ENCODE peak calls at places on chromosome 7, in four cellular contexts. One of them, this sample, is unnamed.

GRCh38 chr7:101936612-101937231 is 119.3 kb downstream of the CUX1 start:
- DNase-seq in IMR-90: peak
- DNase-seq in K562: no peak
- DNase-seq in GM12878: no peak
- DNase-seq in this sample: peak

GRCh38 chr7:2037805-2038635 is 194.7 kb downstream of the MAD1L1 start:
- DNase-seq in IMR-90: peak
- DNase-seq in K562: no peak
- DNase-seq in GM12878: peak
- DNase-seq in this sample: peak

GRCh38 chr7:137930616-137931015 is 71.3 kb downstream of the CREB3L2 start:
- DNase-seq in IMR-90: peak
- DNase-seq in K562: no peak
- DNase-seq in GM12878: no peak
- DNase-seq in this sample: peak

GRCh38 chr7:39651262-39651661 is 27.9 kb downstream of the RALA start:
- DNase-seq in IMR-90: peak
- DNase-seq in K562: no peak
- DNase-seq in GM12878: no peak
- DNase-seq in this sample: no peak

GRCh38 chr7:100573691-100574361 is at the start of gene SAP25:
- DNase-seq in IMR-90: no peak
- DNase-seq in K562: no peak
- DNase-seq in GM12878: no peak
- DNase-seq in this sample: no peak

GRCh38 chr7:30162133-30162532 is 27.3 kb downstream of the MTURN start:
- DNase-seq in IMR-90: no peak
- DNase-seq in K562: no peak
- DNase-seq in GM12878: no peak
- DNase-seq in this sample: no peak

GRCh38 chr7:28793383-28793782 is 164.7 kb downstream of the TRIL start:
- DNase-seq in IMR-90: no peak
- DNase-seq in K562: no peak
- DNase-seq in GM12878: no peak
- DNase-seq in this sample: no peak

GRCh38 chr7:69772699-69773436 is 174.6 kb downstream of the AUTS2 start:
- DNase-seq in IMR-90: no peak
- DNase-seq in K562: no peak
- DNase-seq in GM12878: no peak
- DNase-seq in this sample: no peak

GRCh38 chr7:109793-110556 is 82.4 kb upstream of the FAM20C start:
- DNase-seq in IMR-90: no peak
- DNase-seq in K562: no peak
- DNase-seq in GM12878: no peak
- DNase-seq in this sample: no peak

GRCh38 chr7:49980414-49980813 is 112.6 kb downstream of the ZPBP start:
- DNase-seq in IMR-90: no peak
- DNase-seq in K562: no peak
- DNase-seq in GM12878: no peak
- DNase-seq in this sample: no peak

GRCh38 chr7:6649241-6649961 is 12.3 kb downstream of the ZNF316 start:
- DNase-seq in IMR-90: no peak
- DNase-seq in K562: peak
- DNase-seq in GM12878: no peak
- DNase-seq in this sample: no peak

GRCh38 chr7:20651960-20652544 is 36.6 kb downstream of the ABCB5 start:
- DNase-seq in IMR-90: no peak
- DNase-seq in K562: peak
- DNase-seq in GM12878: no peak
- DNase-seq in this sample: peak

GRCh38 chr7:20440472-20441105 is 109.9 kb downstream of the ITGB8 start:
- DNase-seq in IMR-90: peak
- DNase-seq in K562: peak
- DNase-seq in GM12878: no peak
- DNase-seq in this sample: peak

GRCh38 chr7:30906520-30907240 is 5.0 kb upstream of the AQP1 start:
- DNase-seq in IMR-90: peak
- DNase-seq in K562: no peak
- DNase-seq in GM12878: no peak
- DNase-seq in this sample: no peak

GRCh38 chr7:135758531-135758932 is 9.9 kb upstream of the FAM180A start:
- DNase-seq in IMR-90: peak
- DNase-seq in K562: no peak
- DNase-seq in GM12878: no peak
- DNase-seq in this sample: peak

GRCh38 chr7:114922652-114923402 is 933 bp downstream of the MDFIC start:
- DNase-seq in IMR-90: peak
- DNase-seq in K562: no peak
- DNase-seq in GM12878: no peak
- DNase-seq in this sample: peak

GRCh38 chr7:55165176-55165861 is 146.5 kb downstream of the EGFR start:
- DNase-seq in IMR-90: no peak
- DNase-seq in K562: no peak
- DNase-seq in GM12878: no peak
- DNase-seq in this sample: no peak

GRCh38 chr7:69318794-69319193 is 279.5 kb upstream of the AUTS2 start:
- DNase-seq in IMR-90: no peak
- DNase-seq in K562: no peak
- DNase-seq in GM12878: no peak
- DNase-seq in this sample: no peak

GRCh38 chr7:28748934-28749584 is 209.1 kb downstream of the TRIL start:
- DNase-seq in IMR-90: peak
- DNase-seq in K562: no peak
- DNase-seq in GM12878: no peak
- DNase-seq in this sample: peak

GRCh38 chr7:74306737-74307469 is 17.7 kb downstream of the CLIP2 start:
- DNase-seq in IMR-90: peak
- DNase-seq in K562: peak
- DNase-seq in GM12878: no peak
- DNase-seq in this sample: peak

GRCh38 chr7:47552631-47553030 is 29.3 kb downstream of the TNS3 start:
- DNase-seq in IMR-90: peak
- DNase-seq in K562: no peak
- DNase-seq in GM12878: peak
- DNase-seq in this sample: no peak

GRCh38 chr7:95298091-95298490 is 26.2 kb downstream of the PON1 start:
- DNase-seq in IMR-90: no peak
- DNase-seq in K562: no peak
- DNase-seq in GM12878: no peak
- DNase-seq in this sample: no peak

GRCh38 chr7:5692112-5692844 is 89.2 kb downstream of the RNF216 start:
- DNase-seq in IMR-90: peak
- DNase-seq in K562: no peak
- DNase-seq in GM12878: no peak
- DNase-seq in this sample: peak

GRCh38 chr7:121752706-121753105 is 120.3 kb upstream of the PTPRZ1 start:
- DNase-seq in IMR-90: peak
- DNase-seq in K562: no peak
- DNase-seq in GM12878: no peak
- DNase-seq in this sample: no peak

GRCh38 chr7:38299275-38299931 is 26.0 kb upstream of the TARP start:
- DNase-seq in IMR-90: no peak
- DNase-seq in K562: no peak
- DNase-seq in GM12878: no peak
- DNase-seq in this sample: no peak

DNA sequence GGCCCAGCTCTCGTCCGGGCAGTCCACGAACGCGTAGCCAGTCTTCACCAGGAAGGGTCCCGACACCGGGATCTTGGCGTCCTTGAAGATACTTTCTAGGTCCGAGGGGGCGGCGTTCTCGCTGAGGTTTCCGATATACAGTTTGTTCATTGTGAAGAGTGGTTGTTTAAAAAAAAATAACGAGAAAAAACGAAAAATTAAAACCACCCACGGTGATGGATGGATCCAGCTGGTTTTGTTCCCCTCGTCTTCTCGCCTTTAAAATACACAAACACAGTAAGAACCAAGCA is 385 bp downstream of the IGF2BP3 start:
- DNase-seq in IMR-90: no peak
- DNase-seq in K562: no peak
- DNase-seq in GM12878: no peak
- DNase-seq in this sample: no peak
- TF ChIP-seq FOS in IMR-90: no peak
- TF ChIP-seq FOS in K562: no peak
- TF ChIP-seq FOS in GM12878: no peak
- TF ChIP-seq FOS in this sample: no peak

GRCh38 chr7:80821781-80822180 is 97.1 kb downstream of the SEMA3C start:
- DNase-seq in IMR-90: no peak
- DNase-seq in K562: no peak
- DNase-seq in GM12878: no peak
- DNase-seq in this sample: no peak

GRCh38 chr7:80815733-80816132 is 103.1 kb downstream of the SEMA3C start:
- DNase-seq in IMR-90: peak
- DNase-seq in K562: no peak
- DNase-seq in GM12878: no peak
- DNase-seq in this sample: no peak

GRCh38 chr7:80819503-80819902 is 99.3 kb downstream of the SEMA3C start:
- DNase-seq in IMR-90: no peak
- DNase-seq in K562: no peak
- DNase-seq in GM12878: no peak
- DNase-seq in this sample: no peak

DNA sequence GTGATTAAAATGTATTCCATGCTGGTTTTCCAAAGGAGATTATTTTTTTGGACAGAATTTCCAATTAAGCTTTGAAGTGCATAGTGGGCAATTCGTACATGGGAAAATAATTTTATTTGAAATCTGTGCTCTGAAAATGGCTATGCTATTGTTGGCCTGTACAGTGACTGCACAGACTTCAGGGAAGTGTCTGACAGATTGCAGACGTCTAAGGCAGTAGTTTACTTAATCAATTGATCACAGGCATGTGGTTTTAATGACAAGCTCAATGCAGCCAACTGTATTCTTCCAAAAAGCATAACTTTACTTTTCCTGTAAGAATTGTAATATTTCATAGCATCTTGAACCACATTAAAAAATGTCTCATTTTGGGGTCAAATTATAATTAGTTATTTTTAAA is 102.0 kb downstream of the SEMA3C start:
- DNase-seq in IMR-90: no peak
- DNase-seq in K562: no peak
- DNase-seq in GM12878: no peak
- DNase-seq in this sample: no peak
- TF ChIP-seq FOS in IMR-90: no peak
- TF ChIP-seq FOS in K562: no peak
- TF ChIP-seq FOS in GM12878: no peak
- TF ChIP-seq FOS in this sample: no peak

GRCh38 chr7:22338411-22338810 is 18.5 kb downstream of the RAPGEF5 start:
- DNase-seq in IMR-90: no peak
- DNase-seq in K562: no peak
- DNase-seq in GM12878: no peak
- DNase-seq in this sample: no peak

GRCh38 chr7:22343071-22343470 is 13.9 kb downstream of the RAPGEF5 start:
- DNase-seq in IMR-90: no peak
- DNase-seq in K562: no peak
- DNase-seq in GM12878: no peak
- DNase-seq in this sample: no peak

GRCh38 chr7:22343612-22344011 is 13.3 kb downstream of the RAPGEF5 start:
- DNase-seq in IMR-90: no peak
- DNase-seq in K562: no peak
- DNase-seq in GM12878: no peak
- DNase-seq in this sample: no peak

GRCh38 chr7:22338875-22339274 is 18.1 kb downstream of the RAPGEF5 start:
- DNase-seq in IMR-90: no peak
- DNase-seq in K562: no peak
- DNase-seq in GM12878: no peak
- DNase-seq in this sample: no peak

DNA sequence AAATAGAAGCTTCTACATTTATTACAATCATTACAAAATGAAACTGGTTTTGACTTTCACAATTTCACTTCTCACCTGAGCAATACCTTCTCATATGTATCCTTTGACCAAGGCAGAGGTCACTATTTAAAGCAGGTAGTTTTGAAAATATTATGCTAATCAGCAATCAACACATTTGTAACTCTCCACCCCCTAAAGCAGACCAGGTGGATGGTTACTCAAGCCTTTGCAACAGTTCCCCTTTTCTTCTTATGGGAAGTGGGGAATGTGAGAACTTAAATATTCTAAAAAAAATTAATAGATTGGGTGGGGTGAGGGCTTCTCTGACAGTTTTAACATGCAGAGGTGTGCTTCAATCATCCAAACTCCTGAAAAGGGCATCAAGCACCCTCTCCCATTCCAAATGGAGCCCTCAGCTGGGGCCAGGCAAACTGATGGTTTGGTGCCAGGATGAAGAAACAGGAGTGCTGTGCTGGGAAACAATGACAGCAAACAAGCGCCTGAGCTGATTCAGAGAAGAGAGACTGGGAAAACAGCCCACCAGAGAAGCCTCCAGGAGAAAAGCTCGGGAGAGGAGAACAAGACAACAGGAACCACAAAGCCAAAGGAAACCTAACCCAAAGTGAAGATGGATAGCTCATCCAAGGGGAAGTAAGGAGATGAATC is 17.1 kb downstream of the RAPGEF5 start:
- DNase-seq in IMR-90: no peak
- DNase-seq in K562: no peak
- DNase-seq in GM12878: no peak
- DNase-seq in this sample: no peak
- TF ChIP-seq FOS in IMR-90: no peak
- TF ChIP-seq FOS in K562: no peak
- TF ChIP-seq FOS in GM12878: no peak
- TF ChIP-seq FOS in this sample: no peak

DNA sequence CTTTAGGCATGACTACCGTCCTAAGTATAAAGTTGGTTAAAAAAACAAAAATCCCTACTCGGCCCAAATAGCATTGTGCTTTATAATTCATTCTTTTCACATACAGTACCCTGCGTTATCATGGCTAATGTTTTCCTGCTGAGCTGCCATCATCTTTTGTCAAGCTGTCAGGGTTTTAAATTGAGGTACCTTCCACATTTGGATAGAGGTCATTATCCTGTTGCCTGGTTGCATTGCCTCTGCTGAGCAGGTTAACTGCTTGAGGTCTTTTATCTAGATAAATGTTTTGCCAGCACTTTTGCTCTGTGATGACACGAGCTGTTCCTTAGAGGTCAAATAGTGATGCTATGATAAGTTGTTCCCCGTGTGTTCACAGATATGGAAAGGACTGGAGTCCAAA is 94.4 kb upstream of the FZD1 start:
- DNase-seq in IMR-90: no peak
- DNase-seq in K562: no peak
- DNase-seq in GM12878: no peak
- DNase-seq in this sample: no peak
- TF ChIP-seq FOS in IMR-90: no peak
- TF ChIP-seq FOS in K562: no peak
- TF ChIP-seq FOS in GM12878: no peak
- TF ChIP-seq FOS in this sample: no peak

This sample was measured in endothelial cell of umbilical vein.